ENCODE peak calls at places on chromosome 17, in four cellular contexts. L, P, C and V are unnamed samples.

GRCh38 chr17:4657678-4658077 is 16.2 kb upstream of the ALOX15 start:
- DNase-seq in L (no peak), P (no peak), C (no peak), V (peak)

GRCh38 chr17:2705263-2705662 is 6.3 kb downstream of the CLUH start:
- DNase-seq in L (no peak), P (no peak), C (no peak), V (peak)

GRCh38 chr17:79971651-79972050 is 64.0 kb downstream of the TBC1D16 start:
- DNase-seq in L (no peak), P (no peak), C (no peak), V (no peak)

GRCh38 chr17:8004899-8005298 is 2.5 kb downstream of the GUCY2D start:
- DNase-seq in L (no peak), P (peak), C (peak), V (peak)

GRCh38 chr17:62804025-62804424 is 4.1 kb downstream of the MARCHF10 start:
- DNase-seq in L (no peak), P (no peak), C (no peak), V (no peak)

GRCh38 chr17:58382108-58382884 is 30.3 kb upstream of the SUPT4H1 start:
- DNase-seq in L (no peak), P (no peak), C (no peak), V (no peak)

GRCh38 chr17:13114601-13115024 is 96.8 kb upstream of the ELAC2 start:
- DNase-seq in L (peak), P (peak), C (peak), V (peak)

GRCh38 chr17:44375196-44376017 is 11.8 kb upstream of the FAM171A2 start:
- DNase-seq in L (peak), P (no peak), C (no peak), V (no peak)

GRCh38 chr17:38727661-38728220 is 2.4 kb upstream of the CISD3 start:
- DNase-seq in L (no peak), P (no peak), C (no peak), V (no peak)

GRCh38 chr17:48532261-48532660 is 1.4 kb upstream of the HOXB1 start:
- DNase-seq in L (no peak), P (no peak), C (no peak), V (no peak)

GRCh38 chr17:80092959-80093358 is 8.4 kb upstream of the GAA start:
- DNase-seq in L (no peak), P (no peak), C (no peak), V (no peak)

GRCh38 chr17:38898291-38898679 is 27.1 kb upstream of the LASP1NB start:
- DNase-seq in L (no peak), P (no peak), C (no peak), V (no peak)

GRCh38 chr17:73924488-73925186 is 278.8 kb upstream of the RPL38 start:
- DNase-seq in L (no peak), P (no peak), C (no peak), V (no peak)

GRCh38 chr17:80382956-80383355 is 32.0 kb upstream of the ENDOV start:
- DNase-seq in L (no peak), P (no peak), C (no peak), V (no peak)

GRCh38 chr17:37543527-37544122 is 53.9 kb downstream of the DUSP14 start:
- DNase-seq in L (no peak), P (peak), C (peak), V (no peak)

GRCh38 chr17:2074919-2075318 is 20.0 kb downstream of the HIC1 start:
- DNase-seq in L (no peak), P (no peak), C (no peak), V (no peak)

GRCh38 chr17:52170963-52171572 is 12.6 kb upstream of the CA10 start:
- DNase-seq in L (peak), P (no peak), C (no peak), V (peak)

GRCh38 chr17:31680126-31680525 is 178.9 kb downstream of the COPRS start:
- DNase-seq in L (no peak), P (no peak), C (no peak), V (no peak)

GRCh38 chr17:9839433-9839832 is 13.7 kb downstream of the GLP2R start:
- DNase-seq in L (no peak), P (peak), C (no peak), V (no peak)
- TF ChIP-seq CTCF in L (no peak), P (no peak), C (no peak), V (peak)

DNA sequence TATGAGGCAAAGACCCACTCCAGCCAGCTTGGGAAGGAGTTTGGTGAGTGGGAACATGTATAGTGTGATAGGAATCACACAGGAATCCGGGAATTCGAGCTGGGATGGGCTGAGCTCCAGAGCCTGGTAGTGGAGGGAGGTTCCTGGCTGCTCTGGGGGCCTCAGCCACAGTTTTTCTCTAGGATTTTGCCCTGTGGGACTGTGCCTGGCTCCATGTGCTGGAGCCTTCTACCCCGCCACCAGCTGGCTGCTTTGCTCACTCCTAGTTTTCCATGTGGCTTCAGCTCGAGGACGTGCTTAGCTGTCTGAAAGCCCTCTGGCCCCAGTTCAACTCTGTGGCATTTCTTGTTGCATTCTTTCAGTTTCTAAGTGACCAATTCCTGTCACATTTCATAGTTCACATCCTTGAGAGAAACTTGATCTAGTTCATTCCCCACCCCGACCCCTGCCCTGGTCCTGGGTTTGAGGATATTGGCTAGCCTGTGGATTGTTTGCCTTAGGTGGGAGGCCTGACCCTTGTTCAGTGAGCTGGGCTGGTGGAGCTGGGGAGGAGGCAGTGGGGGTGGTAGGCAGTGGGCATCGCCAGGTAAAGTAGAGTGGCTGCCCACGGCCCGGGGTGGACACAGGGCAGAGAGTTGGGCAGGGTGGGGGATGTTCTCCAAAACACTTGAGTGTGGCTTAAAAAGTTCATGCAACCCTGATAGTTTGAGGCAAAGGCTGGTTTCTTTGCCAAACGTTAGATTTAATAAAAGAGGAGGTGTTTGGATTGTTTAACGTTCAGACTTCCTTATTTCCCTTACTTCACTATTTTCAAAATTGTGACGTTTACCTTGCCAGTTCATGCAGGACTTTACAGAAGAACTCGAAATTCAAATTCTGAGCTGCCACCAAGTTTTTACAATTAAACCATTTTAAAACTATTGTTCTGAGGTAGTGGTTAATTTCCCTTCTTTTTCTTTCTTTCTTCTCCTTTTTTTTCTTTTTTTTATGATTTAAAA is 5.2 kb downstream of the SEC14L1 start:
- DNase-seq in L (peak), P (peak), C (no peak), V (peak)
- H3K4me3 ChIP-seq in L (no peak), P (peak), C (no peak), V (peak)

GRCh38 chr17:63847525-63848249 is 5.2 kb upstream of the SMARCD2 start:
- DNase-seq in L (no peak), P (no peak), C (no peak), V (no peak)
- TF ChIP-seq CTCF in L (no peak), P (no peak), C (no peak), V (no peak)

GRCh38 chr17:42967925-42968324 is 3.7 kb upstream of the AARSD1 start:
- DNase-seq in L (no peak), P (no peak), C (no peak), V (no peak)
- H3K4me3 ChIP-seq in L (no peak), P (no peak), C (no peak), V (no peak)

GRCh38 chr17:68349157-68349556 is 57.9 kb downstream of the ARSG start:
- DNase-seq in L (no peak), P (no peak), C (no peak), V (no peak)

GRCh38 chr17:68353121-68353521 is 61.8 kb downstream of the ARSG start:
- DNase-seq in L (no peak), P (no peak), C (no peak), V (no peak)

GRCh38 chr17:68352041-68352440 is 60.7 kb downstream of the ARSG start:
- DNase-seq in L (no peak), P (peak), C (no peak), V (no peak)

GRCh38 chr17:68355093-68355492 is 63.8 kb downstream of the ARSG start:
- DNase-seq in L (no peak), P (peak), C (no peak), V (peak)

DNA sequence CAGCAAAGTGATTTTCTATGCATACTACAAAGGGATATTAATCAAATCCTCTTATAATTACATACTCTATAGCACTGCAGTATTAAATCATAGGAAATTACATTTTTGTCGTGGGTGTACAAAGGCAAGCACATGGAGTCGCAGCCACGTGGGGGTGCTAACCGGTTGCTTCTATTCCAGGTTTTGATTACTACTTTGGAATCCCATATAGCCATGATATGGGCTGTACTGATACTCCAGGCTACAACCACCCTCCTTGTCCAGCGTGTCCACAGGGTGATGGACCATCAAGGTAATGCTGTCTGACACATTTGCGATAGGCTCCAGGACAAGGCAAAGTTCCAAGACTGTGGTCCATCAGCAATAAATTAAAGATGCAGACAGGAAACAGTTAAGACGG is 60.1 kb downstream of the ARSG start:
- DNase-seq in L (peak), P (no peak), C (no peak), V (peak)
- TF ChIP-seq CTCF in L (peak), P (peak), C (no peak), V (peak)

DNA sequence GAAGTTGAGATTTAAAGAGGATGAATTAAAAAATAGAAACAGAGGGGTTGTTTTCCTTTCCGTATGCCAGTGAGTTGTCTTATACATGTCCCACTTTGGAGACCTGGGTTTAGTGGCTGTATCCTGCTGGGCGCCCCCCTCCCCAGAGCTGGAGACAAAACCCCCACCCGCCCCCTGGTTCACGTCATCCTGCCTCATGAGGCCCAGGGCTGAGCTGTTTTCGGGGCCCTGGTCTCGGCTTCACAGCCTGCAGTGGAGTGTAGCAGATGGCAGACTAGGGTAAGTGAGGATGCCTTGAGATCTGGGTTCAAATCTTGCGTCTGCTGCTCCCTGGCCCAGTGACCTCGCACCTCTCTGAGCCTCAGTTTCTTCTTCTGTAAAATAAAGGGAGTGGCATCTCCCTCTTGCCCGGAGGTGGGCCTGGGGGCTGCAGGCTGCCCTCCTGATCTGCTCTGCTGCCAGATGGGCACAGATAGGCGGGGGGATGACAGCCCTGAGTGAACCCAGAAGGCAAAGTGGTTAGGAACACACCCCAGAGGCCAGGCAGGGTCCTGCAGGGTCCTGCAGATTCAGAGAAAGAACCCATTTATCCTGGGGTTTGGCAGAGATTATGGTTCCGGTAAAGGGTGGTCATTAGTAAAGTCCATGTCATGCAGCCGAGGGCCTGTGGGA is 45.1 kb downstream of the SOCS3 start:
- DNase-seq in L (peak), P (no peak), C (no peak), V (no peak)
- H3K4me3 ChIP-seq in L (no peak), P (no peak), C (no peak), V (no peak)

DNA sequence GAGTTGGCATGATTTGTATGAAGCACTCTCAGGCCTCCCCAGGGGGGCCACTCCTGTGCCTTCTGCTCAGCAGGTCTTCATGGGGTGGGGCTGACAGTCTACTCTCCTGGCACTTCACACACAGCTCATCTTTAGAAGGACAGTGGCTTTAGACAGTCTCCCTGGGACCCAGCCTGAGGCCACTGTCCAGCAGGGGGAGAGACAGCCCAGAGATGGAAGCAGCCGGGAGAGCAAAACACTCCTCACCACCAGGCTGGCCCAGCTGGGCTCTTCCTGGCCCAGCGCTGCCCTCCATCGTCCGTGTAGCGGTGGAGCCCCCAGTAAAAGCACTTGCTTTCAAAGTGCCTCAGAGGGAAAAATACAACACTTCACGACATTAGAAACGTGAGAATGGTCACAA is 62.0 kb upstream of the CRHR1 start:
- DNase-seq in L (peak), P (no peak), C (no peak), V (no peak)
- TF ChIP-seq CTCF in L (peak), P (peak), C (peak), V (peak)

GRCh38 chr17:81420769-81421462 is 25.7 kb downstream of the BAHCC1 start:
- DNase-seq in L (no peak), P (peak), C (no peak), V (peak)

GRCh38 chr17:81423698-81424071 is 28.4 kb downstream of the BAHCC1 start:
- DNase-seq in L (no peak), P (no peak), C (no peak), V (no peak)

GRCh38 chr17:81424151-81424550 is 28.9 kb downstream of the BAHCC1 start:
- DNase-seq in L (no peak), P (no peak), C (no peak), V (no peak)

GRCh38 chr17:81424613-81425017 is 29.4 kb downstream of the BAHCC1 start:
- DNase-seq in L (no peak), P (no peak), C (no peak), V (no peak)

DNA sequence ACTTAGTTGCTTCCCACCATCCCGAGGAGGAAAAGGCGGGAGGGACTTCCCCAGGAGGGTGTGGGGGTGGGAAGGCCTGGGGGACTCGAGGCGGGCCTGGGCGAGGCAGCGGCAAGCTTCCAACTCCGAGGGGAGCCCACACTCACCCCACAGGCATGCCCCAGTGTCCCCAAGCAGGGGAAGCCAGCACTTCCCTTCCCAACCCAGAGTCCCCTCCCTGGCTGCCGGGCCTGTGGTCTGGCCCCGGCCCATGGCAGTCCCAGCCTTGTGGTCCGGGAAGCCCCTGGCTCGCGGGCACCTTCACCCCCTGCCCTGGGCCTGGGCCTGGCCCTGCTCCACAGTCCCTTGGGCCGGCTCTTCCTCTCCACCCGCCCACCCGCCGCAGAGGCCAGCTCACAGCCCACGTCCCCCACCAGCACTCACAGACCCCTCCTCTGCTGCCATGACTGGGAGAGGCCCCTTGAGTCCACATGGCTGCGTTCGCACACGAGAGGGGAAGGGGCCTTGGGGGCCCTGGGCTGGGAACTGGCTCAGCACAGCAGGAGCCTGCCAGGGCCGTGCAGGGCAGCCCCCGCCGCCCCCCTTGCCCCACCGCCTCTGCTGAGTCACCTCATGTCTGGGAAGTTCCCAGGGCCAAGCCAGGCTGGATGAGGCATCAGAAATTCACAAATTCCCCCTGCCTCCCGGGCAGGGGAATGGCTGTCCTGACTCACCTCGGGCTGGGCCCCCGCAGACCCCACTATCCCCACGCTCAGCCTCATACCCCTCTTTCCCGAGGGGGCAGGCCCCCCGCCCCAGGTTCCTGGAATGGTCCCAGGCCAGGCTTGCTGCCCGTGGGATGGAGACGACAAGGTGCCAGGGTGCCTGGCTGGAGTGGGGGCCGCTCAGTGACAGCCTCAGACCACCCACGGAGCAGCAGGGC is 27.8 kb downstream of the BAHCC1 start:
- DNase-seq in L (peak), P (peak), C (peak), V (peak)
- H3K4me3 ChIP-seq in L (peak), P (peak), C (peak), V (peak)

DNA sequence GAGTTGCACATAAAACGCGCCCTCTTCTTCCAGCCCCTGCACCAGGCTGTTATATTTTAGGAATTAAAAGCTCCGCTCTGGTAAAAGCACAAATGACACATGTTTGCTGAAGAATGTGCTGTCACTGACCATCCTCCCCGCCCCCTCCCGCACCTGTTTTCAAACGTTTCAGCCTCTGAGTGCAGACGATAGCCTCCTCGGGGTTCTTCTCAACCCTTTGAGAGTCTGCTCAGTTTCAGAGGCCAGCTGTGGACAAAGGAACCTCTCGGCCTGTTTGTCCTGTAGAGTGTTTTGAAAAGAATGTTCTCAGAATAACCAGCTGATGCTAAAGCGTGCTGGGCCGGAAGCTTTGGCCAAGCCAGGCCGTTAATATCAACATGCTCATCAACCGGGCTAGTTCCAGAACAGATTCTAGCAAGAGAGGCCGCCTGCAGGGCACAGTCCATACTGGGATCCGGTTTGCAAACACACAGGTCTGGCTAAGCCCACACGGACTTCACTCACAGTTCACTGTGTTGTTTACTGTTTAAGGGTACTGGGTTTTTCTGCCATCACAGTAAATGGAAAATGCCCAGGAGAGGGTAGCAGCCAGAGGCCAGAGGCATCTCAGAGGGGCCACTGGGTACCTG is 6.4 kb upstream of the CACNG4 start:
- DNase-seq in L (peak), P (no peak), C (no peak), V (no peak)
- TF ChIP-seq CTCF in L (no peak), P (no peak), C (no peak), V (no peak)

DNA sequence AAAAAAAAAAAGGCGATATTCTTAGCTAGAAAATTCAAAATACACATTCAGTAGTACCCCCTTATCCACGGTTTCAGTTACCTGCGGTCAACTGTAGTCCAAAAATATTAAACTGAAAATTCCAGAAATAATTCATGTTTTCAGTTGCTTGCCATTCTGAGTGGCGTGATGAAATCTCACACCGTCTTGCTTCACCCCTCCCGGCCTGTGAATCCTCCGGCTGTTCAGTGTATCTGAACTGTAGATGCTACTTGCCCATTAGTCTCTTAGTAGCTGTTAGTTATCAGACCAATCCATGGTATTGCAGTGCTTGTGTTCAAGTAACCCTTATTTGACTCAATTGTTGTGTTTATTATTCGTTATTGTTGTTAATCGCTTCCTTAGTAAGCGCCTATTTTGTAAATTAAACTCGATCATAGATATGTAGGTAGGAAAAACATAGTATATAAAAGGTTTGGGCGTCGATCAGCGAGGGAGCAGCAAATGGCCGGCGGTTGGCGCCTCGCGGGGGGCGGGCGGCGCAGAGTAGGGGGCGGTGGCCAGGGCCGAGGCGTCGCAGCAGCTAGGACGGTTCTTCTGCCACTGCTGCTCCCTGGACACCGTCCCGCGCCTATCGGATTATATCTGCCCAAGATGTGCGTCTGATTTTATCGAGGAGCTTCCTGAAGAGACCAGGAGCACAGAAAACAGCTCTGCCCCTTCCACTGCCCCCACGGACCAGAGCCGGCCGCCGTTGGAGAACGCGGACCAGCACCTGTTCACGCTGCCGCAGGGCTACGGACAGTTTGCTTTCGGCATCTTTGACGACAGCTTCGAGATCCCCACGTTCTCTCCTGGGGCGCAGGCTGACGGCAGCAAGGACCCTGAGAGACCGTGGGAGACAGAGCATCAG is 39.8 kb upstream of the AKAP1 start:
- DNase-seq in L (peak), P (no peak), C (no peak), V (no peak)
- H3K4me3 ChIP-seq in L (no peak), P (peak), C (no peak), V (no peak)